ENCODE peak calls at places on chromosome 14, in six cellular contexts. J is ovary, D is gastrocnemius medialis, F is endodermal cell, C is endothelial cell of umbilical vein, A is bronchial epithelial cell. H is an unnamed sample.

GRCh38 chr14:78196323-78196722 is 26.1 kb downstream of the NRXN3 start:
- DNase-seq in A (no peak), D (no peak), J (no peak), F (no peak), C (no peak), H (no peak)

GRCh38 chr14:74980398-74980745 is 22.3 kb upstream of the EIF2B2 start:
- DNase-seq in A (no peak), F (no peak), C (peak), J (no peak), D (no peak), H (peak)

GRCh38 chr14:100443643-100444042 is 120.5 kb downstream of the SLC25A47 start:
- DNase-seq in D (no peak), C (no peak), F (no peak), A (peak), J (no peak), H (no peak)

GRCh38 chr14:36516719-36517241 is 3.3 kb downstream of the NKX2-1 start:
- DNase-seq in F (no peak), A (no peak), J (no peak), D (no peak), C (no peak), H (no peak)

GRCh38 chr14:20631821-20632389 is 9.6 kb downstream of the OR6S1 start:
- DNase-seq in A (peak), D (peak), C (peak), F (peak), J (peak), H (no peak)

GRCh38 chr14:95835331-95835730 is 41.3 kb upstream of the TUNAR start:
- DNase-seq in F (no peak), D (no peak), C (peak), A (no peak), J (no peak), H (no peak)

GRCh38 chr14:71488703-71489141 is 443.5 kb upstream of the RGS6 start:
- DNase-seq in A (no peak), D (no peak), J (no peak), C (no peak), F (no peak), H (no peak)

GRCh38 chr14:57609313-57609712 is 115.7 kb upstream of the CCDC198 start:
- DNase-seq in A (no peak), C (no peak), F (no peak), J (no peak), D (no peak), H (no peak)

GRCh38 chr14:31360919-31361662 is 59.3 kb downstream of the HEATR5A start:
- DNase-seq in A (peak), F (no peak), C (peak), J (no peak), D (no peak), H (no peak)

GRCh38 chr14:89660183-89660582 is 243.2 kb upstream of the FOXN3 start:
- DNase-seq in A (no peak), D (peak), F (no peak), J (peak), C (no peak), H (no peak)

GRCh38 chr14:83779266-83779665 is 1750.7 kb upstream of the FLRT2 start:
- DNase-seq in D (no peak), C (peak), J (no peak), F (no peak), A (peak), H (no peak)

GRCh38 chr14:83118029-83118428 is 1584.4 kb upstream of the SEL1L start:
- DNase-seq in J (no peak), F (no peak), C (no peak), A (no peak), D (no peak), H (no peak)

DNA sequence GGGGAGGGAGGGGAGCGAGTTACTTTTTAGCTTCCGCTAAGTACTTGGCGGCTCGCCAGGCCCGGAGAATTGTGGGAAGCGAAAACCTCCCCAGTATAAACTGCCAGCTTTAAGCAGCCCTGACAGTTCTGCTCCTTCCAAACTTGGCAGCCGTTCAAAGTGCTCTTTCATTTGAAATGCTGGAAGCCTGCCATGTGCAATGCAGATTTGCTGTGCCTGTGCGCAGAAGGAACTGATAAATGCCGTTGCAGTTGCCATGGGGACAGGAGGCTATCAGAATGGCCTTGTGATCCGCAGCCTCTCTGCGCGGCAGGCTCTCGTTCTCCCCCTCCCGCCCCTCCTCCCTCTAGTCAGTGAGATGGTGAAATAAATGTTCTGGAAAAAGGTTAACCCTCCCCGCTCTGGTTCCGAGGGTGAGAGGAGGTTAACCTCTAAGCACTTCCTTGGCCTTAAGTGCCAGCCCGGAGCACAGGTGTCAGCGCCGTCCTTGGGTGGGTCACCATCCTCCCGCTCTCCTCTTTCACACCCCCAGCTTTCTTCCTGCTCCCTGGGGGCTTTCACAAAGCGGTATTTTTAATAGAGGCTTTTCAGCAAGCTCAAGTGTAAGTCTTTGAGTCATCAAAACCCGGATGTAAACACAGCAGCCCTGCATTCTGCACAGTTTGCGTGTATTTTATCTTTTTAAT is 11.9 kb upstream of the IRF2BPL start:
- DNase-seq in F (peak), C (peak), J (peak), A (peak), D (peak), H (peak)
- H3K4me3 ChIP-seq in F (peak), C (peak), J (peak), A (peak), D (peak), H (peak)

DNA sequence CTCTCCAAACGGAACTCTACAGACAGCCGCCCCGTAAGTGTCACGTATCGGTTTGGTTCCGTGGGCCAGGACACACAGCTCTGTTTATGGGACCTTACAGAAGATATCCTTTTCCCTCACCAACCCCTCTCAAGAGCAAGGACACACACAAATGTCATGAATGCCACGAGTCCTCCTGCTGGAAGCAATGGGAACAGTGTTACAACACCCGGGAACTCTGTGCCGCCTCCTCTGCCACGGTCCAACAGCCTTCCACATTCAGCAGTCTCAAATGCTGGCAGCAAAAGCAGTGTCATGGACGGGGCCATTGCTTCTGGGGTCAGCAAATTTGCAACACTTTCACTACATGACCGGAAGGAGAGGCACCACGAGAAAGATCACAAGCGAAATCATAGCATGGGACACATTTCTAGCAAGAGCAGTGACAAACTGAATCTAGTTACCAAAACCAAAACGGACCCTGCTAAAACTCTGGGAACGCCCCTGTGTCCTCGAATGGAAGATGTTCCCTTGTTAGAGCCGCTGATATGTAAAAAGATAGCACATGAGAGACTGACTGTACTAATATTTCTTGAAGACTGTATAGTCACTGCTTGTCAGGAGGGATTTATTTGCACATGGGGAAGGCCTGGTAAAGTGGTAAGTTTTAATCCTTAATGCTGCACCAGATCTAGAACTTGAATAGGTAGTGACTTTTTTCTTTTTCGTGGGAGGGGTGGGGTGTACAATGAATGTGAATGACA is 69.7 kb downstream of the WDR20 start:
- DNase-seq in C (no peak), J (no peak), A (no peak), D (peak), F (peak), H (no peak)
- TF ChIP-seq CTCF in C (no peak), J (no peak), A (peak), D (peak), F (peak), H (no peak)

GRCh38 chr14:62117010-62117717 is 354.9 kb downstream of the SNAPC1 start:
- DNase-seq in J (no peak), D (peak), A (peak), F (peak), C (peak), H (no peak)
- H3K4me3 ChIP-seq in J (no peak), D (peak), A (no peak), F (peak), C (no peak), H (peak)

GRCh38 chr14:99199854-99200653 is 71.9 kb downstream of the BCL11B start:
- DNase-seq in A (no peak), D (peak), F (no peak), J (no peak), C (no peak), H (no peak)
- TF ChIP-seq CTCF in A (no peak), D (no peak), F (peak), J (no peak), C (no peak), H (no peak)

GRCh38 chr14:91154851-91155625 is 41.2 kb downstream of the DGLUCY start:
- DNase-seq in F (no peak), C (peak), J (peak), D (peak), A (peak), H (no peak)

GRCh38 chr14:91159906-91160305 is 46.0 kb downstream of the DGLUCY start:
- DNase-seq in A (no peak), D (no peak), F (no peak), J (no peak), C (no peak), H (no peak)

GRCh38 chr14:91155626-91156089 is 41.8 kb downstream of the DGLUCY start:
- DNase-seq in F (no peak), C (no peak), D (no peak), A (no peak), J (no peak), H (no peak)

GRCh38 chr14:91159182-91159581 is 45.3 kb downstream of the DGLUCY start:
- DNase-seq in F (no peak), D (no peak), A (no peak), C (no peak), J (no peak), H (no peak)

GRCh38 chr14:91158091-91158790 is 44.4 kb downstream of the DGLUCY start:
- DNase-seq in F (no peak), C (no peak), J (no peak), A (peak), D (peak), H (no peak)
- H3K4me3 ChIP-seq in F (no peak), C (no peak), J (no peak), A (no peak), D (no peak), H (no peak)

DNA sequence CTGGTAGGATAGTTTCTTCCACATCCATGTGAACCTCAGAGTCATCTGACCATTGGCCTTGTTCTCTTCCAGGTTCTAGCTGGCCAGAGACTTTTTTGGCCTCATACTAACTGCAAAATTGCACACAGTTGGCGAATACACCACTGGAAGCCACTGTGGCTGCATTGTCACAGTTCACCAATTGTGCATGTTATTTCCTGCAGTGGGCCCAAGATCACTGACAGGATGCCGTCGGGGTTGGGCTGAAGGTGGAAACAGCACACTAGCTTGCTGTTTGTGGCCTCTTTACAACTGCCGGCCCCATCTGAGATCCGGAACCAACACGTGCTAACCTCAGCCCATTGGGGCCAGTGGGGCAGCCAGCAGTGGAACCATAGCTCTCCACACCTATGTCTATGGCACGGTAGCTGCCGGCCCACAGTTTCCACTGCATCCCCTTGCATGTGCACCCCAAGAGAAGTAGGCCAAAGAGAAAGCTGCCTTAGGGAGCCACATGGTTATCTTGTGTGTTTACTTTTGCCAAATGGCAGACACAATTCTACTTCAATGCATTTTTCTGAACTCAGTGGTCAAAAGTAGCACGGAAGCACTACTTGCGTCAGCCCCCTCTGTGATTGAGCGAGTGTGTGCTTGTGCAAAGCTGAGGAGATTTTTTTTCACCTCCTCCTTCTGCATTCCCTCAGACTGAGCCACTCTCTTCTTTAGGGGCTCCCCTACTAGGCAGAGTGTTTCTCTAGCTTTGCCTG is 464.0 kb downstream of the RAD51B start:
- DNase-seq in A (no peak), D (peak), J (no peak), C (no peak), F (no peak), H (no peak)
- TF ChIP-seq CTCF in A (no peak), D (no peak), J (no peak), C (no peak), F (no peak), H (no peak)

DNA sequence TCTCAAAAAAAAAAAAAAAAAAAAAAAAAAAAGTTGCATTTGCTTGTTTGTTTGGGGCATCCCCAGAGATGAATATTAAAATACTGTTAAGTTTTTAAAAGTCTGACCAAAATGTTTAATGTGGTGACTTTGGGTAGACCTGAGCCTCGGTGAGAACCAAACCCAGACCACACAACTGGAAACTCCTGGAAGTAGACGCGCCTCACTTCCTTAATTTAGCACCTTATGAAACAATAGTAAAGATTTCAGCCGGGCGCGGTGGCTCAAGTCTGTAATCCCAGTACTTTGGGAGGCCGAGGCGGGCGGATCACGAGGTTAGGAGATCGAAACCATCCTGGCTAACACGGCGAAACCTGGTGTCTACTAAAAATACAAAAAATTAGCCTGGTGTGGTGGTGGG is 9.3 kb downstream of the NFKBIA start:
- DNase-seq in A (no peak), F (no peak), D (no peak), C (no peak), J (no peak), H (no peak)
- H3K4me3 ChIP-seq in A (no peak), F (no peak), D (no peak), C (no peak), J (no peak), H (no peak)

GRCh38 chr14:105019861-105020814 is 745 bp downstream of the CDCA4 start:
- DNase-seq in D (no peak), J (peak), A (no peak), F (peak), C (peak), H (no peak)
- TF ChIP-seq CTCF in D (no peak), J (no peak), A (peak), F (peak), C (no peak), H (no peak)

H was measured in coronary artery.